ENCODE peak calls at places on chromosomes 3 and 15, in six cellular contexts. E is stimulated activated CD4-positive, alpha-beta T cell treated with anti-CD3 and anti-CD28 coated beads, Interleukin-12 subunit alpha, Interleukin-12 subunit beta, amount 100 ng/mL, for 24 hours; L is amniotic stem cell; Q is activated CD8-positive, alpha-beta memory T cell treated with anti-CD3 and anti-CD28 coated beads for 48 hours; C is fibroblast of lung; X is MV-4-11. T is an unnamed sample.

GRCh38 chr3:195558602-195559001 is 15.5 kb upstream of the PPP1R2 start:
- DNase-seq in E (no peak), L (no peak), Q (no peak), C (peak), X (peak), T (no peak)

GRCh38 chr3:175146258-175146657 is 287.1 kb downstream of the NAALADL2 start:
- DNase-seq in E (no peak), L (no peak), Q (no peak), C (peak), X (no peak), T (no peak)

GRCh38 chr15:41263891-41264351 is 32.9 kb downstream of the CHP1 start:
- DNase-seq in E (no peak), L (no peak), Q (no peak), C (peak), X (peak), T (no peak)

GRCh38 chr3:61627768-61628185 is 66.4 kb downstream of the PTPRG start:
- DNase-seq in E (no peak), L (peak), Q (no peak), C (peak), X (no peak), T (no peak)

GRCh38 chr15:98844261-98844660 is 163.3 kb downstream of the PGPEP1L start:
- DNase-seq in E (no peak), L (no peak), Q (no peak), C (no peak), X (no peak), T (no peak)

GRCh38 chr15:69410290-69410874 is 3.8 kb upstream of the KIF23 start:
- DNase-seq in E (peak), L (no peak), Q (no peak), C (no peak), X (peak), T (no peak)

GRCh38 chr3:193605876-193606275 is 12.9 kb downstream of the OPA1 start:
- DNase-seq in E (peak), L (peak), Q (no peak), C (peak), X (peak), T (no peak)

GRCh38 chr15:24858737-24859601 is 95.8 kb upstream of the SNRPN start:
- DNase-seq in E (no peak), L (no peak), Q (no peak), C (peak), X (no peak), T (no peak)

GRCh38 chr15:38698215-38698614 is 133.6 kb upstream of the RASGRP1 start:
- DNase-seq in E (no peak), L (no peak), Q (no peak), C (no peak), X (no peak), T (no peak)